ENCODE peak calls at places on chromosomes 1 and 21, in nine cellular contexts. M is transverse colon, I is K562, S is ovary, J is esophagus muscularis mucosa, A is tibial nerve, X is H1, Q is stomach, Y is HepG2. B is an unnamed sample.

GRCh38 chr1:10431065-10431730 is 965 bp downstream of the CENPS start:
- DNase-seq in A (no peak), Y (no peak), Q (no peak), X (no peak), M (no peak), J (no peak), I (peak), S (no peak), B (no peak)

GRCh38 chr1:186491351-186491750 is 30.4 kb upstream of the PDC start:
- DNase-seq in M (no peak), Q (no peak), I (no peak), J (no peak), S (no peak), X (no peak), Y (no peak), A (no peak), B (no peak)

GRCh38 chr1:188277771-188278170 is 1449.0 kb downstream of the PLA2G4A start:
- DNase-seq in I (no peak), X (no peak), Q (no peak), J (no peak), M (no peak), A (no peak), S (no peak), Y (no peak), B (no peak)

GRCh38 chr1:71228727-71229371 is 148.0 kb upstream of the ZRANB2 start:
- DNase-seq in I (no peak), X (peak), S (no peak), M (no peak), A (no peak), J (no peak), Q (no peak), Y (no peak), B (no peak)

GRCh38 chr1:153962088-153963029 is 978 bp downstream of the SLC39A1 start:
- DNase-seq in I (peak), S (no peak), J (no peak), M (peak), Q (peak), Y (peak), A (no peak), X (no peak), B (peak)

GRCh38 chr1:219927956-219928790 is at the start of gene SLC30A10:
- DNase-seq in X (peak), J (peak), S (peak), Q (no peak), A (no peak), Y (peak), M (peak), I (peak), B (peak)

GRCh38 chr1:58809327-58810040 is 25.6 kb upstream of the JUN start:
- DNase-seq in Q (no peak), A (no peak), S (no peak), J (no peak), X (no peak), I (no peak), M (no peak), Y (peak), B (no peak)

GRCh38 chr21:29893687-29894086 is 46.1 kb downstream of the GRIK1 start:
- DNase-seq in S (no peak), Y (no peak), A (no peak), I (no peak), J (no peak), M (no peak), X (no peak), Q (no peak), B (no peak)

GRCh38 chr1:246641394-246641793 is 75.1 kb downstream of the CNST start:
- DNase-seq in I (no peak), X (no peak), M (no peak), A (no peak), Q (no peak), S (no peak), J (no peak), Y (no peak), B (no peak)

GRCh38 chr1:3993606-3994375 is 93.7 kb upstream of the C1orf174 start:
- DNase-seq in M (no peak), J (no peak), X (no peak), S (peak), A (no peak), Q (no peak), I (no peak), Y (no peak), B (no peak)

GRCh38 chr1:7827134-7827955 is 25.5 kb downstream of the UTS2 start:
- DNase-seq in A (no peak), S (no peak), J (no peak), M (no peak), Q (no peak), X (no peak), Y (no peak), I (peak), B (no peak)

GRCh38 chr1:156213644-156213966 is 798 bp downstream of the PMF1 start:
- DNase-seq in X (no peak), Q (no peak), S (no peak), M (no peak), J (no peak), I (no peak), A (no peak), Y (no peak), B (no peak)

GRCh38 chr1:11893907-11894251 is 32.3 kb downstream of the KIAA2013 start:
- DNase-seq in J (no peak), A (no peak), M (peak), Q (peak), Y (peak), X (peak), I (peak), S (peak), B (peak)

GRCh38 chr1:96995351-96995750 is 273.8 kb downstream of the PTBP2 start:
- DNase-seq in M (no peak), A (no peak), I (no peak), Y (no peak), Q (no peak), X (no peak), J (no peak), S (no peak), B (no peak)

GRCh38 chr1:13964768-13965167 is 264.8 kb downstream of the PRDM2 start:
- DNase-seq in Y (no peak), A (no peak), I (no peak), J (no peak), S (no peak), X (no peak), M (no peak), Q (no peak), B (no peak)

GRCh38 chr1:13967707-13968106 is 267.7 kb downstream of the PRDM2 start:
- DNase-seq in M (no peak), X (no peak), S (no peak), Y (no peak), Q (no peak), J (no peak), I (no peak), A (no peak), B (no peak)

GRCh38 chr1:13965770-13966398 is 265.9 kb downstream of the PRDM2 start:
- DNase-seq in X (peak), A (no peak), Y (peak), M (peak), I (peak), Q (peak), S (peak), J (no peak), B (peak)

GRCh38 chr1:13970631-13971247 is 270.8 kb downstream of the PRDM2 start:
- DNase-seq in A (no peak), M (no peak), I (no peak), Q (no peak), S (no peak), X (no peak), Y (no peak), J (no peak), B (no peak)

DNA sequence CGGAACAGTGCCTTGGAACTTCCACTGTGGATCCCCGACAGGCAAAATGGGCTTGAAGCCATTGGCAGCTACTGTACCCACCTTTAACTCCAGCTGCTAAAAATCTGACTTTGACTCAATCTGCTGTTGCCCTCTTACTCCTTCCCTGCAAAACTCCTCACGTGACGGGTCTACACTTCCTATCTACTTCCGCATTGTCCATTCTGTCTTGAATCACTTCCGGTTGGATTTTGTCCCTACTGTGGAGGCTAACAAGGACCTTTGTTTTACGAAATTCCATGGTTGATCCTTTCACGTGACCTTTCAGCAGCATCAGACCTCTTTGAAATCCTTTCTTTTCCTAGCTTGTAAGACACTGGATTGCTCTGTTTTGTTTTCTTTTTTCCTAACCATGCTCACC is 268.4 kb downstream of the PRDM2 start:
- DNase-seq in I (no peak), S (no peak), M (no peak), A (no peak), Q (no peak), X (no peak), J (no peak), Y (no peak), B (no peak)
- TF ChIP-seq EP300 in I (no peak), S (no peak), M (no peak), A (no peak), Q (no peak), X (no peak), J (no peak), Y (no peak), B (no peak)

GRCh38 chr1:46611691-46612221 is 4.9 kb downstream of the MOB3C start:
- DNase-seq in J (no peak), S (no peak), I (no peak), Y (no peak), Q (no peak), M (no peak), X (no peak), A (no peak), B (peak)
- TF ChIP-seq EP300 in J (no peak), S (no peak), I (no peak), Y (no peak), Q (no peak), M (no peak), X (no peak), A (no peak), B (no peak)

GRCh38 chr1:15852036-15852827 is 4.7 kb downstream of the SPEN start:
- DNase-seq in Y (no peak), J (no peak), I (no peak), Q (no peak), S (no peak), A (no peak), M (no peak), X (no peak), B (no peak)

GRCh38 chr1:15852828-15853302 is 5.4 kb downstream of the SPEN start:
- DNase-seq in A (no peak), M (no peak), I (no peak), J (no peak), X (no peak), Q (no peak), S (no peak), Y (no peak), B (no peak)

GRCh38 chr1:15850450-15851079 is 3.1 kb downstream of the SPEN start:
- DNase-seq in X (peak), A (no peak), Q (no peak), I (peak), S (no peak), Y (peak), J (no peak), M (no peak), B (no peak)

GRCh38 chr1:15849775-15850449 is 2.4 kb downstream of the SPEN start:
- DNase-seq in M (peak), S (peak), A (no peak), J (no peak), Q (peak), Y (peak), I (peak), X (peak), B (peak)

GRCh38 chr1:15851251-15852035 is 3.9 kb downstream of the SPEN start:
- DNase-seq in Q (no peak), X (peak), J (no peak), Y (no peak), I (peak), S (no peak), A (no peak), M (no peak), B (no peak)
- TF ChIP-seq EP300 in Q (no peak), X (no peak), J (no peak), Y (no peak), I (no peak), S (no peak), A (no peak), M (no peak), B (no peak)

DNA sequence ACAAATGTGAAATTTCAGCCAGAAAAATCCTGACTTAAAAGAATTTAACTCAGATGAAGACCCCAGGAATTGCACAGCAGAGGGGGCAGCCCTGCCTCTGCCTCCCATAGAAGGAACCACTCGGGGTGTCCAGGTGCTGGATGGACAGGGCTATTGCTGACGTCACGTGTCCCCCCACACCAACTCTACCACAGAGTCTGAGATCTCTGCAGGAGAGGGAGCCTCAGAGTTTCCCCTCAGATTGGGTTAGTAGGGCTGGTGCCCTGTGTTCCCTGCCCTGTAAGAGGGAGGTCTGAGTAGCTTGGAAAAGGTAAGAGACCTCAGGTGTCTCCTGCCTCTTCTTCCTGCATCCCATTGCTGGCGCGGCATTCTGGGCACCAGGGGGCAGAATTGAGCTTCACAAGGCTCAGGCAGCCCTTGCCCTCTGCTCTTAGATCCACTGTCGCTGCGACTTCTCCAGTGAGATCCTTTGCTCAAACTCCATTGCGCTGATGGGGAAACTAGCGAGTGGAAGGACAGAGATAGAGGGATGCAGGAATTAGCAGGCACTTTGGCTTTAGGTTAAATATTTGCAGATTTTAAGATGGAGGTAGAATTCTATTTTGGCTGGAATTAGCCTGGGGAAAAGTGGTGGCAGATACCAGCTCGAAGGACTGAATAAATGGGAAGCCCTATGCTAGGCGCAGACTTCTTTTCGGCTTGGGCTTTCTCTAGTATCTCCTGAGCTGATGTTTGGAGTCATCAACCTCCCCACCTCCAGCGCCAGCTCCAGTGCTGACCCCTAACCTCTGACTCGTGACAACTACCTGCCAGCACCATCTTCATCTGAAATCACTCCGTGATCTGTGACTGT is 42.8 kb upstream of the DMBX1 start:
- DNase-seq in Q (peak), Y (peak), S (peak), J (no peak), A (peak), M (peak), I (peak), X (peak), B (peak)
- TF ChIP-seq EP300 in Q (no peak), Y (no peak), S (no peak), J (no peak), A (no peak), M (no peak), I (no peak), X (no peak), B (no peak)

GRCh38 chr1:209150114-209150513 is 433.4 kb upstream of the CAMK1G start:
- DNase-seq in Y (peak), S (no peak), J (no peak), I (peak), A (no peak), X (no peak), M (no peak), Q (no peak), B (peak)
- TF ChIP-seq EP300 in Y (no peak), S (no peak), J (no peak), I (no peak), A (no peak), X (no peak), M (no peak), Q (no peak), B (no peak)

DNA sequence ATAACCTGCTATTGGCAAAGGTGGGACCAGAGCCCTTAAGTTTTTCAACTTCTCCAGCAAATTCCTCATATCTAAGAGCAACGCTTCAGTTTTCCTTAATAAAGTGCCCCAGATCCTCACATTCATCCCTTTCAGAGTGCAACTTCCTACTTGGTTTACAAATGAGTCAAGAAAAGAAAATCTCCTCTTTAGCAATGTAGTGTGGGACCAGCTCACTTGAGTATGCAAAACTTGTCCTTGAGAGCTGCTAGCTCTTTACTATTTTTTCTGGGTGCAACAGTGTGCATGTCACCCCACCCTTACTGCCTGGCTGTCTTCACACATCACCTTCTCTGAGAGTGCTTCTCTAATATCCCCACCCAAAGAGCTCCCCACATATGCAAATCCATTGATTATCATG is 203.1 kb upstream of the CAMK1G start:
- DNase-seq in Y (no peak), S (no peak), J (no peak), X (no peak), M (no peak), I (no peak), Q (no peak), A (no peak), B (no peak)
- TF ChIP-seq EP300 in Y (no peak), S (no peak), J (no peak), X (no peak), M (no peak), I (no peak), Q (no peak), A (no peak), B (no peak)

GRCh38 chr21:26686278-26686677 is 113.2 kb upstream of the CYYR1 start:
- DNase-seq in Q (no peak), A (no peak), X (no peak), Y (no peak), I (no peak), S (no peak), M (no peak), J (no peak), B (peak)
- TF ChIP-seq EP300 in Q (no peak), A (no peak), X (no peak), Y (no peak), I (no peak), S (no peak), M (no peak), J (no peak), B (no peak)

GRCh38 chr1:5954964-5955363 is 37.3 kb downstream of the NPHP4 start:
- DNase-seq in I (no peak), X (no peak), M (no peak), S (no peak), J (no peak), A (no peak), Y (no peak), Q (no peak), B (no peak)
- TF ChIP-seq EP300 in I (no peak), X (no peak), M (no peak), S (no peak), J (no peak), A (no peak), Y (no peak), Q (no peak), B (no peak)

B was measured in A549.